ENCODE peak calls at places on chromosomes 5 and 9, in six cellular contexts. Q, I, A, G, V and S are unnamed samples.

GRCh38 chr5:173919443-173919842 is 31.3 kb downstream of the CPEB4 start:
- DNase-seq in Q (no peak), G (no peak), V (no peak), I (no peak), A (peak; percentile 99), S (no peak)

GRCh38 chr9:135228983-135229625 is 141.6 kb downstream of the OLFM1 start:
- DNase-seq in A (no peak), V (no peak), Q (peak; percentile 6), G (no peak), I (no peak), S (peak; percentile 10)

GRCh38 chr5:127042593-127042992 is 12.2 kb upstream of the MARCHF3 start:
- DNase-seq in Q (no peak), V (no peak), I (no peak), A (no peak), G (peak; percentile 12), S (no peak)

GRCh38 chr5:67063791-67064190 is 132.8 kb downstream of the CD180 start:
- DNase-seq in I (no peak), V (no peak), A (no peak), Q (no peak), G (no peak), S (no peak)

GRCh38 chr5:73380710-73381586 is 67.6 kb downstream of the FOXD1 start:
- DNase-seq in V (no peak), A (no peak), I (no peak), Q (no peak), G (no peak), S (no peak)

GRCh38 chr5:174692982-174693422 is 31.4 kb upstream of the MSX2 start:
- DNase-seq in Q (no peak), V (no peak), A (no peak), I (no peak), G (peak; percentile 88), S (no peak)

GRCh38 chr5:23977996-23978395 is 470.6 kb downstream of the PRDM9 start:
- DNase-seq in I (no peak), G (peak; percentile 83), Q (no peak), V (peak; percentile 27), A (peak; percentile 29), S (no peak)

GRCh38 chr5:115170128-115170923 is 618 bp upstream of the TRIM36 start:
- DNase-seq in G (peak; percentile 83), A (peak; percentile 27), Q (peak; percentile 25), I (no peak), V (no peak), S (no peak)

GRCh38 chr5:88663793-88664216 is 219.2 kb downstream of the MEF2C start:
- DNase-seq in A (no peak), I (no peak), V (no peak), Q (no peak), G (peak; percentile 53), S (no peak)

GRCh38 chr9:684950-685340 is 156.6 kb upstream of the DMRT1 start:
- DNase-seq in G (no peak), Q (no peak), V (no peak), A (peak; percentile 91), I (no peak), S (no peak)

GRCh38 chr9:69120380-69121154 is 53.5 kb upstream of the TJP2 start:
- DNase-seq in A (peak; percentile 94), V (peak; percentile 81), I (peak; percentile 31), G (peak; percentile 59), Q (peak; percentile 96), S (no peak)

GRCh38 chr5:55481293-55481900 is 53.4 kb downstream of the PLPP1 start:
- DNase-seq in A (no peak), Q (no peak), I (no peak), V (no peak), G (no peak), S (no peak)

GRCh38 chr5:125409101-125409495 is 662.7 kb upstream of the ZNF608 start:
- DNase-seq in A (no peak), V (no peak), Q (no peak), G (peak; percentile 51), I (no peak), S (no peak)

GRCh38 chr9:107049046-107049824 is 186.3 kb downstream of the ZNF462 start:
- DNase-seq in A (no peak), I (no peak), V (no peak), Q (no peak), G (peak; percentile 27), S (no peak)

GRCh38 chr5:157506981-157507780 is 47.2 kb downstream of the NIPAL4 start:
- DNase-seq in I (no peak), V (no peak), A (peak; percentile 65), G (no peak), Q (no peak), S (no peak)

GRCh38 chr9:76472925-76473324 is 13.9 kb downstream of the GCNT1 start:
- DNase-seq in Q (no peak), I (no peak), V (no peak), G (no peak), A (no peak), S (no peak)

GRCh38 chr5:153523831-153524230 is 33.4 kb downstream of the GRIA1 start:
- DNase-seq in V (no peak), G (no peak), Q (no peak), I (no peak), A (no peak), S (peak; percentile 21)

GRCh38 chr5:178238711-178239592 is 6.3 kb upstream of the PHYKPL start:
- DNase-seq in G (no peak), A (no peak), V (no peak), Q (no peak), I (no peak), S (no peak)

GRCh38 chr5:168886153-168886552 is 307.0 kb upstream of the PANK3 start:
- DNase-seq in G (no peak), V (no peak), A (no peak), I (no peak), Q (no peak), S (no peak)

GRCh38 chr5:168889039-168889438 is 309.9 kb upstream of the PANK3 start:
- DNase-seq in A (no peak), G (no peak), Q (no peak), I (no peak), V (no peak), S (no peak)

GRCh38 chr5:168885324-168886120 is 306.4 kb upstream of the PANK3 start:
- DNase-seq in A (no peak), I (no peak), V (no peak), G (peak; percentile 67), Q (no peak), S (peak; percentile 59)

GRCh38 chr5:168891175-168891812 is 312.1 kb upstream of the PANK3 start:
- DNase-seq in V (no peak), I (no peak), A (no peak), G (no peak), Q (no peak), S (no peak)

DNA sequence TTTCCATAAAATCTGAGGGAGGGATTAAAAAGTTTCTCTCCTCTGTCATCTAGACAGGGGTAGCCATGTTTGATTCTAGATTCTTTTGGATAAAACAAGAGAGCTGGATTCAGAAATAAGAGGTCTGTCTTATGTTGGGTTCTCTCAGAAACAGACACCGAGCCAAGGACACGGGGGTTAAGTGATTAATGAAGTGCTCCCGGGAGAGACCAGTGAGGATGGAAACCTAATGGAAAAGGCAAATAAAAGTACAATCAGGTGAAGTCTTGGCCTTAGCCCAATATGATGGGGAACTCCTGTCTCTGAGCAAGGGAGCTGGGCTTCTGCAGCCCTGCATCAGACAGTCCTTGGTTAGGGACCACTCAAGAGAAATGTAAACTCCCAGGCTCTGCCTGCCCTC is 308.8 kb upstream of the PANK3 start:
- DNase-seq in Q (no peak), V (no peak), I (no peak), G (no peak), A (no peak), S (no peak)
- H3K4me1 ChIP-seq in Q (no peaks in the 10 kb centered on the region), V (no peaks in the 10 kb centered on the region), I (no peaks in the 10 kb centered on the region), G (peaks cover 30% of the 10 kb centered on the region), A (no peaks in the 10 kb centered on the region), S (peaks cover 16% of the 10 kb centered on the region)

DNA sequence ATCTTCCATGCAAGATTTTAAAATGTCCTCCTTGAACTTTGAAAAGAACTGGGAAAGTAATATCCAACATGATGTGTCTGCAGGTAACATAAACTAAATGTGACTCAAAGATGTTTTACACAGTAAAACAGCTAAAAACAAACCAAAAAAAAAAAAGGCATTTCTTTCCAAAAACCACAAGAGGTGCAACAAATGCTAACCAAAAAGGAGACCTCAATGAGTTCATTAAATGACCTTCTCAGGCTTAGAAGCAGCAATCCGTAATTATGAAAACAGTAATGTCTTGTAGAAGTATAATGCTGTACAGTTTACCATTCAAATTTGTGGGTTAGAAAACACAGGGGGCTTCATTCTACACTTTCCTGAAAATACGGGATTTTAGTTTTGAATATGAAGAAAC is 2.5 kb downstream of the RNF145 start:
- DNase-seq in Q (no peak), I (no peak), G (no peak), V (no peak), A (no peak), S (no peak)
- H3K4me3 ChIP-seq in Q (no peak overlapping the region), I (peak overlapping the region; percentile 99), G (peak overlapping the region; percentile 93), V (peak overlapping the region; percentile 95), A (peak overlapping the region; percentile 95), S (peak overlapping the region; percentile 93)

DNA sequence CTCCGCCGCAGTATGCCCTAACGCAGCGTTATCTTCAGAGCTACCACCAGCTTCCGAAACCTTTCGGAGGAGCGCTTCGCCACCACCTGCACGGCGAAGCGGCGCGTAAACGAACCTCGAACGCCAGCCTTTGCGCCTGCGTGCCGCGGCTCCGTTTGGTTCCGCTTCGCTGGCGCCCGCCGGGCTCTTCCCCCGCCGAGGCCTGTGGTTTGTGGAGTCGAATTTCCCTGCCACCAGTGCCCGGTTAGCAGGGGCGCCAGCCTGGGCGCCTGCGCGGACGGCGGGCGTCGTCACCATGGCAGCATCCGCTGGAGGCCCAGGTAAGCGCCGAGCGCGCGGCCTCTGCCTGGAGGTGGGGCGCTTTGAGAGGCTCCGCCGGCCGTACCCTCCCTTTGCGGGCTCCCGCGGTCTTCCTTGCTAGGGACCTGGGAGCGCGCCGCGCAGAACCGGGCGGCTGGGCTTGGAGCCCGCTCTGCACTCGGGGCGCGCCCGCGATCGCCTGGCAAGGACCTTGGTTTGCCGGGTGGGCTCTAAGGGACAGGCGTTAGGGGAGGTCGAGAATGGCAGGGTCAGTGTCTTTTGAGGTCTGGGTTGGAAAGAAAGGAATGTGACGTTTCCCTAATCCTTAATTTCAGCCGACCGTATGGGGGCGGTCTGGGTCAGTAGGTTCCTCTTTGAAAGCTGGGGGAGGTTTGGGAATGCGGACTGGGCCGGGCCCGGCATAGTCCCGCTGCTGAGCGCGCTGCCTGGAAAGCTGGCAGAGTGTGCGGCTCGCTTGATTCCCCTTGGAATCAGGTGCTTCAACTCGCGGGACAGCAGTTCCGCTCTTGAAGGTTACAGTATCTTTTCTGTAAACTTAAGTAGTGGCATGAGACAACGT is at the start of gene FAM151B:
- DNase-seq in I (peak; percentile 74), A (peak; percentile 94), Q (peak; percentile 95), G (peak; percentile 97), V (peak; percentile 95), S (peak; percentile 80)
- TF ChIP-seq CTCF in I (no peak), A (peak; percentile 36), Q (no peak), G (peak; percentile 41), V (peak; percentile 28), S (peak; percentile 26)

GRCh38 chr9:124281934-124282351 is 24.2 kb downstream of the NEK6 start:
- DNase-seq in I (no peak), A (no peak), G (no peak), V (no peak), Q (no peak), S (no peak)

GRCh38 chr9:124278054-124278540 is 20.3 kb downstream of the NEK6 start:
- DNase-seq in I (no peak), G (no peak), Q (no peak), V (no peak), A (no peak), S (no peak)

GRCh38 chr9:124280176-124280691 is 22.5 kb downstream of the NEK6 start:
- DNase-seq in A (peak; percentile 25), Q (no peak), V (no peak), I (peak; percentile 54), G (no peak), S (no peak)

GRCh38 chr9:124277420-124277819 is 19.7 kb downstream of the NEK6 start:
- DNase-seq in I (no peak), Q (no peak), V (no peak), G (no peak), A (no peak), S (no peak)

GRCh38 chr9:124279531-124280175 is 21.9 kb downstream of the NEK6 start:
- DNase-seq in Q (no peak), A (no peak), G (no peak), V (no peak), I (no peak), S (no peak)
- H3K4me1 ChIP-seq in Q (peaks cover 3% of the 10 kb centered on the region), A (no peaks in the 10 kb centered on the region), G (peaks cover 11% of the 10 kb centered on the region), V (no peaks in the 10 kb centered on the region), I (peaks cover 10% of the 10 kb centered on the region), S (peaks cover 65% of the 10 kb centered on the region)